ENCODE peak calls at places on chromosomes 12 and 14, in seven cellular contexts. H, D, F, M, W, B and A are unnamed samples.

GRCh38 chr14:98103705-98104104 is 1168.3 kb downstream of the BCL11B start:
- DNase-seq in H (no peak), D (no peak), M (no peak), F (no peak), B (no peak), W (no peak), A (no peak)

GRCh38 chr12:47828008-47828966 is 8.6 kb upstream of the HDAC7 start:
- DNase-seq in H (no peak), F (no peak), W (no peak), M (no peak), D (no peak), B (no peak), A (no peak)

GRCh38 chr14:52918486-52918885 is 32.4 kb downstream of the FERMT2 start:
- DNase-seq in F (no peak), D (no peak), B (peak; percentile 80), H (no peak), W (peak; percentile 71), M (peak; percentile 68), A (no peak)

GRCh38 chr12:5096241-5096880 is 52.7 kb downstream of the KCNA5 start:
- DNase-seq in B (peak; percentile 25), H (no peak), D (no peak), F (no peak), M (peak; percentile 81), W (no peak), A (no peak)

GRCh38 chr12:101089271-101089670 is 120.8 kb downstream of the SLC5A8 start:
- DNase-seq in M (no peak), B (no peak), D (no peak), W (no peak), H (no peak), F (no peak), A (no peak)

GRCh38 chr14:28398501-28398900 is 368.1 kb upstream of the FOXG1 start:
- DNase-seq in D (no peak), F (no peak), B (peak; percentile 23), W (no peak), M (no peak), H (no peak), A (no peak)

GRCh38 chr12:79782197-79782890 is 91.6 kb upstream of the PAWR start:
- DNase-seq in B (peak; percentile 90), M (peak; percentile 87), D (no peak), F (no peak), W (no peak), H (no peak), A (no peak)

GRCh38 chr12:119601877-119602536 is 8.4 kb downstream of the TMEM233 start:
- DNase-seq in D (no peak), B (no peak), M (no peak), H (no peak), W (no peak), F (no peak), A (no peak)

GRCh38 chr14:27528328-27528727 is 930.5 kb upstream of the NOVA1 start:
- DNase-seq in D (no peak), F (no peak), W (no peak), B (peak; percentile 23), M (peak; percentile 45), H (no peak), A (no peak)

GRCh38 chr14:38012056-38012455 is 195.6 kb upstream of the SSTR1 start:
- DNase-seq in F (no peak), H (no peak), D (no peak), W (no peak), M (no peak), B (no peak), A (no peak)

DNA sequence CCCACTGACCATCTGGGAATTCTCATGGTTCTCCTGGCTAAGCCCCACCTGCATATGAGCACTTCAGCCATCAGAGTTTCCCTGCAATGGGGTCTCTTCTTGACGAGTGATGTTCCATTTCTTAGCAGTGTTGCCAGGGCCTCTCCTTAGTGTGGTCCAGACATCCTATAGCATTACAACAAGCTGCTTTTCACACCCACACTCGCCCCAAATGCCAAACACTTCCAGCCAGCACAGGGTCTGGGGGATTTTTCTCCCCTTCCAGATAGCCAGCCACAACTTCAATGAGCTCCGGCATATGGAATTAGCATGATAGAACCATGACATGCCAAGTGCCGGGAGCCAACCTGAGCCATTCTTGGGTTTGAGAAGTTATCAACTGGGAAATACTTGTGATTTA is 267.4 kb downstream of the ZFP36L1 start:
- DNase-seq in D (no peak), M (no peak), F (no peak), W (no peak), H (peak; percentile 30), B (no peak), A (no peak)
- TF ChIP-seq CTCF in D (no peak), M (no peak), F (no peak), W (no peak), H (no peak), B (no peak), A (no peak)

DNA sequence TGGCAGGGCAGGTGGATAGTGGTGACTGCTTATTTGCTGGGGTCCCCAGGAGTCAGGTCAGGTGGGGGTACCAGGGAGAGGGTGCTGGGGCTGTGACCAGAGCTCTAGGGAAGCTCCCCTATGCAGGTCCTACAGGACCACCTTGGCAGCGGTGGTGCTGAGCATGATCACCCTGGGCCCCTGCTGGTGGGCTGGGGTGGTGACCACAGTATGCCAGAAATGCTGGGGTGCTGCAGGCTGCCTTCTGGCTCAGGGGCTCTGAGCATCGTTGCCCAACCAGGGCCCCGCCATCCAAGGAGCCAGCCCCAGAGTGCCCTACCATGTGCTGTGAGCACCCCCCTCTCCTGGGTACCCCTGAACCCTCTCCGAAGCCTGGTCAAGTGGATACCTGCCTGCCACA is 17.5 kb upstream of the NUDT14 start:
- DNase-seq in H (no peak), B (no peak), M (no peak), D (no peak), W (no peak), F (no peak), A (no peak)
- TF ChIP-seq CTCF in H (no peak), B (no peak), M (no peak), D (no peak), W (no peak), F (no peak), A (peak; percentile 42)

GRCh38 chr12:28540324-28540714 is 350.1 kb downstream of the CCDC91 start:
- DNase-seq in M (peak; percentile 3), B (peak; percentile 19), D (no peak), W (no peak), F (no peak), H (no peak), A (no peak)

GRCh38 chr12:28535216-28535615 is 345.0 kb downstream of the CCDC91 start:
- DNase-seq in B (peak; percentile 78), F (no peak), H (no peak), D (no peak), M (peak; percentile 72), W (no peak), A (no peak)

GRCh38 chr12:28537474-28537873 is 347.2 kb downstream of the CCDC91 start:
- DNase-seq in M (no peak), F (no peak), W (no peak), H (no peak), B (peak; percentile 26), D (no peak), A (no peak)

GRCh38 chr12:28539691-28540323 is 349.6 kb downstream of the CCDC91 start:
- DNase-seq in B (peak; percentile 38), H (no peak), D (no peak), M (no peak), F (no peak), W (no peak), A (no peak)

GRCh38 chr12:28536088-28536487 is 345.8 kb downstream of the CCDC91 start:
- DNase-seq in F (no peak), M (peak; percentile 79), W (no peak), B (peak; percentile 90), H (no peak), D (no peak), A (no peak)
- TF ChIP-seq CTCF in F (no peak), M (no peak), W (no peak), B (peak; percentile 12), H (no peak), D (no peak), A (no peak)

GRCh38 chr12:86985298-86985697 is 729.1 kb upstream of the MGAT4C start:
- DNase-seq in D (no peak), W (no peak), H (no peak), M (no peak), F (no peak), B (no peak), A (no peak)
- TF ChIP-seq CTCF in D (no peak), W (no peak), H (no peak), M (no peak), F (no peak), B (no peak), A (no peak)

DNA sequence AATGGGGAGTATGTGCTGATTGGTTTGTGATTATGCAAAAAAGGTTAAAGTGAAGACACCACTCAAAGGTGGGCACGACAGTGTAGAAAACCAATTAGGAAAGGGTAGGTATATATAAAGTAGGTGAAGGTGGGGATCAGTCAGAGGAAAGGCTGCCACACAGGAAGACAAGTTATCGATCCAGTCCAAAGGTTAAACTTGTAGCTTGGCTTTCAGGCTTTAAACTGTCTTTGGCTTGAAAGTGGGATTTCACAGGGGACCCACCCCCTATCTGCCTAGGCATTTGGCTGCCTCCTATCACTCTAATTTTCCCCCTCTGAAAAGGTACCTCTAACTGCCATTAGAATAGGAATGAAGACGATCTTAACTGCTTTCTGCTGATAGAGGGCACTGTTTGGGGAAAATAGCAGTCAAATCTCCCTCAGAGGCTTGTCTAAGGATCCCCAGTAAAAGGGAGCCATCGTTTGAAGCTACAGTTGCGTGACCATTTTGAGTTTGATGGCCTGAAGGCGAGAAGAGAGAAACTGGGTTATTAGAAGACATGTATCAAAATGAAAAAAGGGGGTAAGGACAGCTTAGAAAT is 250.2 kb downstream of the GPHN start:
- DNase-seq in M (no peak), H (no peak), F (no peak), D (no peak), B (no peak), W (no peak), A (no peak)
- TF ChIP-seq CTCF in M (no peak), H (no peak), F (no peak), D (no peak), B (no peak), W (peak; percentile 5), A (no peak)

DNA sequence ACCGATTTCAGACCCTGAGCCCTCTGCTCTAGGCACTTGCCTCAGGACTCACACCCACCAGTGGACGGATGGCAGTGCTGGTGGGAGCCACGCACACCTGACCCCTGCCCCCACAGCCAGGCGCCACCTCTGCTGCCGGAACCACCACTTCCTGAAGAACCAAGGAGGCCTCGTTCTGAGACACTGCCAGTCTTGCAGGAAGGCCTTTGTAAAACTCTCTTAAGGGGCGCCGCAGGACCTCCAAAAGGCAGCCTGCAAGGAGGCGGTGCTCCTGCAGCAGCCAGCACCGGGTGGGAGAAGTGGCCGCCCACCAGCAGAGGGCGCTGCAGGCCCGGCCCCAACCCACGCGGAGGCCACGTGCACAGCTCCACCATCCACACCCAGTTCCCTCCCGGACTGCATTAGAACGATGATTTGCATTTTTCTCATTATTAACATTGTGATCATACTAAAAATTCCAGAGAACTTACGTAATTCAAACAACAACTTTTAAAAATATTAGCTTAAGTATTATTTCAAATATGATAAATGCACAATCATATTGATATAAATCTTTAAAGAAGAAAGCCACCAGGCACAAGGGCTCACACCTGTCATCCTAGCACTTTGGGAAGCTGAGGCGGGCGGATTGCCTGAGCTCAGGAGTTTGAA is 12.8 kb downstream of the STX2 start:
- DNase-seq in H (peak; percentile 88), D (peak; percentile 43), B (peak; percentile 78), M (peak; percentile 38), F (peak; percentile 83), W (peak; percentile 41), A (no peak)
- TF ChIP-seq CTCF in H (peak; percentile 79), D (no peak), B (peak; percentile 84), M (peak; percentile 49), F (peak; percentile 98), W (peak; percentile 42), A (peak; percentile 59)